ENCODE peak calls at places on chromosomes 11 and 22, in six cellular contexts. M is HepG2, E is SK-N-SH, U is suprapubic skin, R is K562, W is stomach. X is an unnamed sample.

GRCh38 chr11:911031-911889 is 650 bp upstream of the CHID1 start:
- DNase-seq in M (no peak), E (no peak), U (no peak), R (peak), W (peak), X (no peak)

GRCh38 chr22:22171357-22172218 is 73.0 kb upstream of the VPREB1 start:
- DNase-seq in M (no peak), E (peak), U (no peak), R (peak), W (no peak), X (no peak)

GRCh38 chr11:17314232-17314547 is 37.4 kb upstream of the NCR3LG1 start:
- DNase-seq in M (no peak), E (no peak), U (no peak), R (no peak), W (no peak), X (no peak)

GRCh38 chr11:47448566-47449427 is at the start of gene RAPSN:
- DNase-seq in M (no peak), E (no peak), U (no peak), R (no peak), W (no peak), X (no peak)

GRCh38 chr11:67468056-67468455 is 995 bp downstream of the TMEM134 start:
- DNase-seq in M (no peak), E (peak), U (no peak), R (no peak), W (peak), X (no peak)

GRCh38 chr11:37544491-37544890 is 946.5 kb upstream of the RAG2 start:
- DNase-seq in M (no peak), E (no peak), U (no peak), R (no peak), W (no peak), X (no peak)

GRCh38 chr11:113260096-113260425 is 54.3 kb upstream of the TTC12 start:
- DNase-seq in M (no peak), E (no peak), U (no peak), R (no peak), W (no peak), X (no peak)

GRCh38 chr11:113189909-113190667 is 124.3 kb upstream of the TTC12 start:
- DNase-seq in M (no peak), E (no peak), U (no peak), R (peak), W (no peak), X (no peak)

GRCh38 chr11:106466441-106467190 is 389.2 kb downstream of the AASDHPPT start:
- DNase-seq in M (peak), E (no peak), U (no peak), R (no peak), W (no peak), X (no peak)

GRCh38 chr11:64544616-64545296 is 46.3 kb upstream of the SLC22A12 start:
- DNase-seq in M (no peak), E (no peak), U (no peak), R (no peak), W (no peak), X (no peak)

GRCh38 chr11:84215671-84216070 is 929.5 kb upstream of the CCDC90B start:
- DNase-seq in M (no peak), E (no peak), U (no peak), R (no peak), W (no peak), X (no peak)

GRCh38 chr11:8917157-8917820 is 6.3 kb downstream of the AKIP1 start:
- DNase-seq in M (peak), E (no peak), U (no peak), R (no peak), W (peak), X (peak)

GRCh38 chr11:8744423-8744822 is 61.8 kb downstream of the RPL27A start:
- DNase-seq in M (no peak), E (no peak), U (no peak), R (no peak), W (no peak), X (no peak)

GRCh38 chr11:92332986-92333385 is 108.4 kb downstream of the FAT3 start:
- DNase-seq in M (no peak), E (no peak), U (no peak), R (no peak), W (no peak), X (no peak)

GRCh38 chr11:63945482-63946163 is 6.8 kb downstream of the NAA40 start:
- DNase-seq in M (peak), E (peak), U (peak), R (peak), W (peak), X (peak)

GRCh38 chr11:70593446-70593983 is 195.2 kb downstream of the CTTN start:
- DNase-seq in M (no peak), E (no peak), U (no peak), R (no peak), W (no peak), X (no peak)

GRCh38 chr22:37561209-37562048 is 1.1 kb downstream of the CDC42EP1 start:
- DNase-seq in M (peak), E (peak), U (peak), R (peak), W (peak), X (peak)

GRCh38 chr11:119094816-119095065 is 6.9 kb downstream of the DPAGT1 start:
- DNase-seq in M (peak), E (peak), U (peak), R (peak), W (peak), X (peak)

GRCh38 chr11:8022876-8023275 is 35.7 kb downstream of the EIF3F start:
- DNase-seq in M (no peak), E (no peak), U (peak), R (no peak), W (no peak), X (no peak)

GRCh38 chr11:17594686-17595192 is 47.7 kb downstream of the OTOG start:
- DNase-seq in M (no peak), E (no peak), U (no peak), R (no peak), W (no peak), X (peak)

GRCh38 chr11:118569670-118570069 is 2.5 kb upstream of the ARCN1 start:
- DNase-seq in M (no peak), E (no peak), U (no peak), R (no peak), W (no peak), X (no peak)

GRCh38 chr11:708511-708910 is 2.5 kb downstream of the EPS8L2 start:
- DNase-seq in M (no peak), E (peak), U (no peak), R (no peak), W (no peak), X (no peak)

GRCh38 chr11:30497600-30497999 is 88.6 kb downstream of the MPPED2 start:
- DNase-seq in M (no peak), E (no peak), U (no peak), R (no peak), W (no peak), X (no peak)

GRCh38 chr11:8739309-8739793 is 56.8 kb downstream of the RPL27A start:
- DNase-seq in M (no peak), E (no peak), U (no peak), R (no peak), W (no peak), X (peak)

GRCh38 chr22:39207141-39208012 is 37.4 kb downstream of the PDGFB start:
- DNase-seq in M (no peak), E (no peak), U (peak), R (no peak), W (peak), X (peak)

GRCh38 chr22:35044607-35045390 is 21.2 kb upstream of the ISX start:
- DNase-seq in M (no peak), E (no peak), U (no peak), R (no peak), W (no peak), X (no peak)

GRCh38 chr11:75267171-75267970 is 26.8 kb downstream of the TPBGL start:
- DNase-seq in M (no peak), E (no peak), U (no peak), R (peak), W (no peak), X (peak)

GRCh38 chr11:58286249-58286648 is 18.2 kb upstream of the OR10W1 start:
- DNase-seq in M (peak), E (peak), U (no peak), R (peak), W (no peak), X (no peak)

GRCh38 chr11:96139692-96140091 is 203.3 kb downstream of the MAML2 start:
- DNase-seq in M (no peak), E (no peak), U (no peak), R (no peak), W (no peak), X (no peak)

GRCh38 chr22:40043086-40043485 is 48.3 kb downstream of the FAM83F start:
- DNase-seq in M (no peak), E (no peak), U (no peak), R (no peak), W (no peak), X (peak)

GRCh38 chr11:17171916-17172315 is 35.9 kb downstream of the PIK3C2A start:
- DNase-seq in M (no peak), E (no peak), U (no peak), R (no peak), W (no peak), X (no peak)

GRCh38 chr11:12139144-12139881 is 28.9 kb downstream of the MICAL2 start:
- DNase-seq in M (no peak), E (no peak), U (no peak), R (no peak), W (no peak), X (peak)

GRCh38 chr11:13970986-13971385 is 8.5 kb downstream of the SPON1 start:
- DNase-seq in M (peak), E (peak), U (no peak), R (no peak), W (peak), X (no peak)

GRCh38 chr11:68689737-68690625 is 5.6 kb downstream of the GAL start:
- DNase-seq in M (no peak), E (no peak), U (peak), R (no peak), W (no peak), X (peak)

GRCh38 chr11:17496406-17496805 is 19.8 kb upstream of the ABCC8 start:
- DNase-seq in M (no peak), E (no peak), U (no peak), R (no peak), W (no peak), X (no peak)

GRCh38 chr11:10441652-10442503 is 13.2 kb upstream of the AMPD3 start:
- DNase-seq in M (no peak), E (no peak), U (no peak), R (no peak), W (no peak), X (no peak)

GRCh38 chr11:12271241-12271640 is 106.1 kb upstream of the PARVA start:
- DNase-seq in M (no peak), E (no peak), U (no peak), R (no peak), W (no peak), X (no peak)

GRCh38 chr11:131666617-131667016 is 296.2 kb downstream of the NTM start:
- DNase-seq in M (no peak), E (no peak), U (peak), R (no peak), W (no peak), X (peak)

GRCh38 chr11:131666006-131666405 is 295.6 kb downstream of the NTM start:
- DNase-seq in M (no peak), E (no peak), U (peak), R (no peak), W (no peak), X (no peak)

GRCh38 chr11:131664811-131665210 is 294.4 kb downstream of the NTM start:
- DNase-seq in M (no peak), E (no peak), U (peak), R (no peak), W (peak), X (peak)

GRCh38 chr11:131664246-131664645 is 293.8 kb downstream of the NTM start:
- DNase-seq in M (no peak), E (no peak), U (no peak), R (no peak), W (no peak), X (no peak)

GRCh38 chr11:131665344-131665968 is 295.0 kb downstream of the NTM start:
- DNase-seq in M (no peak), E (no peak), U (peak), R (no peak), W (no peak), X (no peak)
- TF ChIP-seq EP300 in M (no peak), E (no peak), U (no peak), R (no peak), W (no peak), X (no peak)

DNA sequence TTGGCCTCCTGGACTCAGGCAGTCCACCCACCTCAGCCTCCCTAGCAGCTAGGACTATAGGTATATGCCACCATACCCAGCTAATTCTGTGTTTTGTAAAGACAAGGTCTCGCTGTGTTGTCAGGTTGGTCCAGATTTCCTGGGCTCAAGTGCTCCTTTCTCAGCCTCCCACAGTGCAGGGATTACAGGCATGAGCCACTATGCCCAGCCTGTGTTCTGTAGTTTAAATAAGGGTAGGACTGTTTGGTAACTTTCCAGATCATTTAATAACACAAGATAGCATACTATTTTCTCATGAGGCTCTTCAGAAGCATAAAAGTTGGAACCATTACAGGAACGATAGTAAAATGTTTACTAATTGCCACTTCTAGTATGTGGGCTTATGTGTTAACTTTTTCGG is 38.1 kb upstream of the GRIK4 start:
- DNase-seq in M (no peak), E (no peak), U (no peak), R (no peak), W (no peak), X (no peak)
- TF ChIP-seq EP300 in M (no peak), E (no peak), U (no peak), R (no peak), W (no peak), X (no peak)

GRCh38 chr11:27404427-27404826 is 41.4 kb upstream of the CCDC34 start:
- DNase-seq in M (no peak), E (no peak), U (no peak), R (no peak), W (no peak), X (no peak)

GRCh38 chr11:27402450-27402849 is 39.4 kb upstream of the CCDC34 start:
- DNase-seq in M (no peak), E (no peak), U (no peak), R (no peak), W (no peak), X (no peak)

GRCh38 chr11:27401280-27401679 is 38.3 kb upstream of the CCDC34 start:
- DNase-seq in M (no peak), E (no peak), U (no peak), R (no peak), W (no peak), X (no peak)

GRCh38 chr11:27403195-27403594 is 40.2 kb upstream of the CCDC34 start:
- DNase-seq in M (no peak), E (no peak), U (no peak), R (no peak), W (no peak), X (no peak)

GRCh38 chr11:27401760-27402316 is 38.8 kb upstream of the CCDC34 start:
- DNase-seq in M (peak), E (no peak), U (no peak), R (no peak), W (no peak), X (no peak)
- TF ChIP-seq EP300 in M (peak), E (no peak), U (no peak), R (no peak), W (no peak), X (no peak)

DNA sequence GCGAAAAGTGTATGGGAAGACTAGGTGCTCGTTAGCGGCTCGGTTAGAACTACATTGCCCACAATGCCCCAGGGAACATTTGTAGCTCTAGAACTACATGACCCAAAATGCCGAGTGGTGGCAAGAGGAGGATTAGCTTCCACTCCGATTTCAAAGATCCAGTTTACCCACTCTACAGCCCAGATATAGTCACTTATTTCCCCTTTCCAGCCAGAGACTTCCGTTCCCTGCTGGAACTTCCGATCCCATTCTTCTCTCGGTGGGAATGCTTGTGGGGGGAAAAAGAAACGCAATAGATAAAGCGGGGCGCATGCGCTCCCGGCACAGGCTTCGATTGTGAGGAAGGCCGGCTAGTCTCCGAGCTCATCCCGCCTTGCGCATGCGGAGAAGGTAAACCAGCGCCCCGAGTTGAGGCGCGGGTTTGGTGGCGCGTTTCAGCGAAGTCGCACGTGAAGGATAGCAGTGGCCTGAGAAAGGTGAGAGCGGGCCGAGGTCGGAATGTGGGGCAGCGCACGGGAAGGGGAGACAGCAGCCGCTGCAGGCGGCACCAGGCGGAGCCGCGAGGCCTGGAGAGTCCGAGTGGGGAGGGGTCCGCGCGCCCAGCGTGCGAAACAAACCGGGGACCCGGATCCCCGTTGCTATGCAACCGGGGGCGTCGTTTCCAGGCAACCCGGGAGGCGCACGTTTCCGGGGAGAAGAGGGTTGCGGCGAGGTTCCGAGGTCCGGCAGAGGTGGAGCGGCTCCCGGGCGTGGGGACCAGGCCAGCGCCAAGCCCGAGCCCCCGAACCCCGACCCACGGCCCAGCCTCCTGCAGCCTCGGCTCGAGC is at the start of gene TMEM109:
- DNase-seq in M (peak), E (peak), U (peak), R (peak), W (peak), X (peak)
- TF ChIP-seq EP300 in M (peak), E (no peak), U (no peak), R (peak), W (no peak), X (no peak)

DNA sequence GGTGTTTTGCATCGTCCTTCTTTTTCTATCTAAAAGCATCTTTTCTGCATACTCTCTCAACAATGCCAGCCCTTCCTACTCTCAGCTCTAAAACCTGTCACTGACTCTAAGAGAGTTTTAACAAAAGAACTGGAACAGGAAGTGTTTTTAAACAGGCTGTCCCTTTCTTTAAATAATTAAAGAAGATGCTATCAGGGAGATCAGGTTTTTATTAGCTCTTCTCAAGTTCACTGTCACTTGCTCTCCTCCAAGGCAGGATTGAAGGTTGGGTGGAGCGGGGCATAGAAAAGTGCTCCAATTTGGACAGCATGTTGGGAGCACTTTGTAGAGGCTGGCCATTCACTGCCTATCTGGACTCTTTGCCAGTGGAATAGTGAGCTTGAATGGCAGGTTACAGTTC is 56.4 kb upstream of the BARX2 start:
- DNase-seq in M (no peak), E (no peak), U (no peak), R (no peak), W (no peak), X (no peak)
- TF ChIP-seq EP300 in M (no peak), E (no peak), U (no peak), R (no peak), W (no peak), X (no peak)

X was measured in sigmoid colon.